ENCODE peak calls at places on chromosome 15, in six cellular contexts. One of them, this sample, is unnamed.

GRCh38 chr15:28101983-28102441 is 2.9 kb upstream of the OCA2 start:
- DNase-seq in cardiac muscle cell: no peak
- DNase-seq in kidney epithelial cell: no peak
- DNase-seq in HAP-1: no peak
- DNase-seq in RWPE1: no peak
- DNase-seq in DMS153: no peak
- DNase-seq in this sample: no peak

GRCh38 chr15:65954289-65954741 is 85.0 kb downstream of the RAB11A start:
- DNase-seq in RWPE1: peak; percentile 67
- DNase-seq in DMS153: peak; percentile 72
- DNase-seq in kidney epithelial cell: peak; percentile 79
- DNase-seq in cardiac muscle cell: peak; percentile 74
- DNase-seq in HAP-1: peak; percentile 46
- DNase-seq in this sample: no peak

GRCh38 chr15:39804026-39804425 is 21.4 kb upstream of the FSIP1 start:
- DNase-seq in RWPE1: peak; percentile 80
- DNase-seq in kidney epithelial cell: no peak
- DNase-seq in cardiac muscle cell: peak; percentile 79
- DNase-seq in HAP-1: no peak
- DNase-seq in DMS153: no peak
- DNase-seq in this sample: no peak

GRCh38 chr15:43912991-43913927 is 86.5 kb downstream of the WDR76 start:
- DNase-seq in cardiac muscle cell: peak; percentile 97
- DNase-seq in DMS153: no peak
- DNase-seq in kidney epithelial cell: peak; percentile 98
- DNase-seq in RWPE1: peak; percentile 93
- DNase-seq in HAP-1: no peak
- DNase-seq in this sample: peak; percentile 94

GRCh38 chr15:82126346-82126745 is 80.5 kb upstream of the MEX3B start:
- DNase-seq in HAP-1: no peak
- DNase-seq in RWPE1: no peak
- DNase-seq in kidney epithelial cell: no peak
- DNase-seq in cardiac muscle cell: no peak
- DNase-seq in DMS153: no peak
- DNase-seq in this sample: no peak

GRCh38 chr15:75786564-75786925 is 56.7 kb upstream of the UBE2Q2 start:
- DNase-seq in RWPE1: no peak
- DNase-seq in cardiac muscle cell: no peak
- DNase-seq in HAP-1: no peak
- DNase-seq in kidney epithelial cell: no peak
- DNase-seq in DMS153: no peak
- DNase-seq in this sample: no peak

GRCh38 chr15:74038707-74039655 is 43.4 kb downstream of the GOLGA6A start:
- DNase-seq in cardiac muscle cell: peak; percentile 65
- DNase-seq in RWPE1: no peak
- DNase-seq in HAP-1: no peak
- DNase-seq in DMS153: no peak
- DNase-seq in kidney epithelial cell: no peak
- DNase-seq in this sample: no peak

GRCh38 chr15:31090741-31091140 is 10.8 kb downstream of the TRPM1 start:
- DNase-seq in HAP-1: no peak
- DNase-seq in DMS153: no peak
- DNase-seq in RWPE1: no peak
- DNase-seq in cardiac muscle cell: no peak
- DNase-seq in kidney epithelial cell: no peak
- DNase-seq in this sample: peak; percentile 95

GRCh38 chr15:52171386-52171785 is 19.8 kb downstream of the GNB5 start:
- DNase-seq in RWPE1: no peak
- DNase-seq in cardiac muscle cell: peak; percentile 21
- DNase-seq in kidney epithelial cell: no peak
- DNase-seq in HAP-1: no peak
- DNase-seq in DMS153: no peak
- DNase-seq in this sample: no peak

GRCh38 chr15:63407612-63408011 is 26.0 kb upstream of the CA12 start:
- DNase-seq in DMS153: peak; percentile 20
- DNase-seq in RWPE1: no peak
- DNase-seq in cardiac muscle cell: no peak
- DNase-seq in kidney epithelial cell: no peak
- DNase-seq in HAP-1: peak; percentile 33
- DNase-seq in this sample: no peak

GRCh38 chr15:60128000-60128376 is 123.9 kb downstream of the FOXB1 start:
- DNase-seq in cardiac muscle cell: no peak
- DNase-seq in DMS153: no peak
- DNase-seq in HAP-1: no peak
- DNase-seq in RWPE1: no peak
- DNase-seq in kidney epithelial cell: no peak
- DNase-seq in this sample: no peak

GRCh38 chr15:85033148-85033547 is 51.5 kb downstream of the PDE8A start:
- DNase-seq in DMS153: no peak
- DNase-seq in kidney epithelial cell: no peak
- DNase-seq in cardiac muscle cell: no peak
- DNase-seq in RWPE1: no peak
- DNase-seq in HAP-1: no peak
- DNase-seq in this sample: no peak

GRCh38 chr15:25776071-25776740 is 86.9 kb downstream of the ATP10A start:
- DNase-seq in cardiac muscle cell: no peak
- DNase-seq in DMS153: no peak
- DNase-seq in HAP-1: no peak
- DNase-seq in kidney epithelial cell: no peak
- DNase-seq in RWPE1: no peak
- DNase-seq in this sample: no peak

GRCh38 chr15:37973856-37974255 is 39.4 kb downstream of the TMCO5A start:
- DNase-seq in cardiac muscle cell: no peak
- DNase-seq in kidney epithelial cell: no peak
- DNase-seq in DMS153: no peak
- DNase-seq in HAP-1: no peak
- DNase-seq in RWPE1: no peak
- DNase-seq in this sample: no peak

GRCh38 chr15:35014265-35014664 is 26.2 kb upstream of the ZNF770 start:
- DNase-seq in kidney epithelial cell: no peak
- DNase-seq in DMS153: no peak
- DNase-seq in cardiac muscle cell: no peak
- DNase-seq in HAP-1: peak; percentile 9
- DNase-seq in RWPE1: no peak
- DNase-seq in this sample: no peak

GRCh38 chr15:69457304-69458280 is 5.0 kb downstream of the RPLP1 start:
- DNase-seq in kidney epithelial cell: no peak
- DNase-seq in HAP-1: no peak
- DNase-seq in DMS153: no peak
- DNase-seq in RWPE1: no peak
- DNase-seq in cardiac muscle cell: no peak
- DNase-seq in this sample: no peak

GRCh38 chr15:48358229-48358641 is 27.0 kb downstream of the DUT start:
- DNase-seq in kidney epithelial cell: no peak
- DNase-seq in RWPE1: peak; percentile 32
- DNase-seq in DMS153: no peak
- DNase-seq in cardiac muscle cell: peak; percentile 61
- DNase-seq in HAP-1: peak; percentile 45
- DNase-seq in this sample: no peak

GRCh38 chr15:38085104-38085503 is 150.7 kb downstream of the TMCO5A start:
- DNase-seq in cardiac muscle cell: no peak
- DNase-seq in kidney epithelial cell: no peak
- DNase-seq in DMS153: no peak
- DNase-seq in RWPE1: no peak
- DNase-seq in HAP-1: no peak
- DNase-seq in this sample: no peak

GRCh38 chr15:96273317-96274086 is 57.0 kb upstream of the NR2F2 start:
- DNase-seq in kidney epithelial cell: peak; percentile 99
- DNase-seq in HAP-1: no peak
- DNase-seq in RWPE1: peak; percentile 97
- DNase-seq in cardiac muscle cell: peak; percentile 90
- DNase-seq in DMS153: no peak
- DNase-seq in this sample: peak; percentile 89

GRCh38 chr15:39788800-39789565 is 6.3 kb upstream of the FSIP1 start:
- DNase-seq in HAP-1: no peak
- DNase-seq in cardiac muscle cell: peak; percentile 36
- DNase-seq in DMS153: no peak
- DNase-seq in kidney epithelial cell: no peak
- DNase-seq in RWPE1: no peak
- DNase-seq in this sample: no peak

GRCh38 chr15:51367322-51367976 is 26.0 kb downstream of the GLDN start:
- DNase-seq in DMS153: no peak
- DNase-seq in kidney epithelial cell: no peak
- DNase-seq in cardiac muscle cell: no peak
- DNase-seq in RWPE1: no peak
- DNase-seq in HAP-1: no peak
- DNase-seq in this sample: peak; percentile 3

GRCh38 chr15:90680371-90680935 is 36.7 kb upstream of the BLM start:
- DNase-seq in HAP-1: no peak
- DNase-seq in cardiac muscle cell: peak; percentile 86
- DNase-seq in RWPE1: peak; percentile 73
- DNase-seq in kidney epithelial cell: peak; percentile 32
- DNase-seq in DMS153: no peak
- DNase-seq in this sample: no peak

GRCh38 chr15:91151781-91152563 is 51.9 kb downstream of the SV2B start:
- DNase-seq in HAP-1: no peak
- DNase-seq in cardiac muscle cell: no peak
- DNase-seq in DMS153: no peak
- DNase-seq in kidney epithelial cell: no peak
- DNase-seq in RWPE1: no peak
- DNase-seq in this sample: no peak

GRCh38 chr15:98955331-98955730 is 52.3 kb downstream of the PGPEP1L start:
- DNase-seq in kidney epithelial cell: no peak
- DNase-seq in HAP-1: no peak
- DNase-seq in cardiac muscle cell: no peak
- DNase-seq in RWPE1: no peak
- DNase-seq in DMS153: no peak
- DNase-seq in this sample: no peak